ENCODE peak calls at places on chromosomes 12 and 14, in four cellular contexts. C, N, L and K are unnamed samples. For H3K4me1, the result is how much of the 10 kb centered on the place peaks cover.

GRCh38 chr12:130331146-130331545 is 6.5 kb upstream of the PIWIL1 start:
- DNase-seq in N (no peak), L (no peak), C (peak), K (no peak)

GRCh38 chr14:67630938-67631337 is 11.2 kb downstream of the ARG2 start:
- DNase-seq in N (no peak), L (no peak), C (no peak), K (no peak)

GRCh38 chr14:72523397-72524157 is 370.3 kb downstream of the DPF3 start:
- DNase-seq in N (no peak), L (peak), C (no peak), K (no peak)

GRCh38 chr12:27426743-27427142 is 19.8 kb upstream of the SMCO2 start:
- DNase-seq in C (no peak), N (no peak), L (no peak), K (no peak)

GRCh38 chr14:19947413-19948090 is 16.8 kb downstream of the OR4K1 start:
- DNase-seq in C (no peak), N (no peak), L (no peak), K (no peak)

GRCh38 chr12:69225251-69225910 is 14.0 kb upstream of the CPSF6 start:
- DNase-seq in L (no peak), N (no peak), C (no peak), K (no peak)

GRCh38 chr12:95504140-95504539 is 30.2 kb downstream of the METAP2 start:
- DNase-seq in N (no peak), L (no peak), C (no peak), K (no peak)

GRCh38 chr12:64663019-64663418 is 52.7 kb downstream of the RASSF3 start:
- DNase-seq in N (no peak), L (no peak), C (no peak), K (no peak)

GRCh38 chr12:132571598-132571997 is 38.8 kb downstream of the LRCOL1 start:
- DNase-seq in C (peak), L (no peak), N (no peak), K (no peak)

GRCh38 chr12:113227686-113228391 is 6.6 kb downstream of the TPCN1 start:
- DNase-seq in N (no peak), C (no peak), L (no peak), K (no peak)

GRCh38 chr12:113227169-113227568 is 5.9 kb downstream of the TPCN1 start:
- DNase-seq in C (no peak), L (no peak), N (no peak), K (no peak)

GRCh38 chr12:113226696-113227095 is 5.4 kb downstream of the TPCN1 start:
- DNase-seq in N (no peak), L (no peak), C (no peak), K (no peak)

GRCh38 chr12:113230315-113231274 is 9.3 kb downstream of the TPCN1 start:
- DNase-seq in L (peak), N (no peak), C (no peak), K (no peak)

GRCh38 chr12:113228394-113229028 is 7.2 kb downstream of the TPCN1 start:
- DNase-seq in L (no peak), N (no peak), C (no peak), K (no peak)
- TF ChIP-seq POLR2A in L (no peak), N (no peak), C (no peak), K (no peak)

DNA sequence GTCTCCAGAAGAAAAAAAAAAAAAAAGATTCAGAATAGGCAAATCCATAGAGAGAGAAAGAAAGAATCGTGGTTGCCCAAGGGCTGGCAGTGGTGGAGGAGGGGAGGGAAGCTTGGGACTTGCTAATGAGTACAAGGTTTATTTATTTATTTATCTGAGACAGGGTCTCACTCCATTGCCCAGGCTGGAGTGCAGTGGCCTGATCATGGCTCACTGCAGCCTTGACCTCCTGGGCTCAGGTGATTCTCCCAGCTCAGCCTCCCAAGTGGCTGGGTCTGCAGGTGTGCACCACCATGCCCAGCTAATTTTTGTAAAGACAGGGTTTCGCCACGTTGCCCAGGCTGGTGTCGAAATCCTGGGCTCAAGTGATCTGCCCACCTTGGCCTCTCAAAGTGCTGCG is 9.7 kb upstream of the TNFRSF1A start:
- DNase-seq in C (no peak), N (no peak), L (no peak), K (no peak)
- H3K4me1 ChIP-seq in C (under half), N (under half), L (under half), K (under half)

GRCh38 chr12:84805474-84805858 is 107.1 kb downstream of the SLC6A15 start:
- DNase-seq in N (no peak), C (no peak), L (no peak), K (no peak)

GRCh38 chr12:84804691-84805473 is 107.7 kb downstream of the SLC6A15 start:
- DNase-seq in L (no peak), N (no peak), C (no peak), K (no peak)

GRCh38 chr12:84807249-84807648 is 105.3 kb downstream of the SLC6A15 start:
- DNase-seq in C (no peak), L (no peak), N (no peak), K (no peak)

GRCh38 chr12:84803661-84804060 is 108.9 kb downstream of the SLC6A15 start:
- DNase-seq in L (no peak), C (no peak), N (no peak), K (no peak)
- TF ChIP-seq CTCF in L (no peak), C (no peak), N (no peak), K (no peak)

GRCh38 chr12:124863409-124864325 is at the start of gene SCARB1:
- DNase-seq in C (peak), N (peak), L (peak), K (no peak)
- TF ChIP-seq POLR2A in C (no peak), N (no peak), L (peak), K (no peak)

GRCh38 chr12:66236969-66237368 is 48.0 kb downstream of the IRAK3 start:
- DNase-seq in N (no peak), L (no peak), C (no peak), K (no peak)

GRCh38 chr12:66239295-66239694 is 50.3 kb downstream of the IRAK3 start:
- DNase-seq in C (no peak), L (no peak), N (no peak), K (no peak)

GRCh38 chr12:66232258-66232657 is 43.2 kb downstream of the IRAK3 start:
- DNase-seq in C (no peak), L (no peak), N (peak), K (no peak)

GRCh38 chr12:66237505-66238175 is 48.6 kb downstream of the IRAK3 start:
- DNase-seq in L (no peak), C (no peak), N (no peak), K (no peak)

DNA sequence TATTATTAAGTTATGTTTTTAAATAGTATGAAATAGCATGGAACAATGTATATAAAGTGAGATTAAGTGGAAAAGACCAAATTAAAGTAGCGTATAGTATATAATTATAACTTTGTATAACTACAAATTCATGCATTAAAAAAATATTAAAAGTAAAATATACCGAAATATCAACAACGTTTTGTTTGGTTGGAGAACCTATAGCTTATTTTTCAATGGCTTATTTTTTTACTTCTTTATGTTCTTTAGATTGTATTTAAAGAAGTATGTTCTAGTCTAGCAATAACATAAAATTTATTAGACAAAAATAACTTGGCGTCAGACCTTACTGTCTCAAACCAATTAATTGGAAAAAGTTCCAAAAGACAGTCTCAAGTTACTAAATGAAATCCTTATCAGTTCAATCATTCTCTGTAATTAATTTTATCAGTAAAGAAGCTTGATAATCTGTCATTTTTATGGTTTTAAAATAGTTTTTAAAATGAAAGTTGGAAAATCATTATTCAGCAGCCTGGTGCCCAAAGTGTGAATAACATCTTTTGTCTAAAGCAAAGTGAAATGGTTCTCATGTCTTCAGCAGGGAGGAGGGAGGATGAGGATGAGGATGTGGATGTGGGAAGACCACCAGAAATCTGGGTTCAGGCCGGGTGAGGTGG is 46.7 kb downstream of the IRAK3 start:
- DNase-seq in L (no peak), C (no peak), N (no peak), K (no peak)
- H3K4me1 ChIP-seq in L (under half), C (under half), N (under half), K (under half)

GRCh38 chr14:63544641-63545234 is 1.6 kb upstream of the PPP2R5E start:
- DNase-seq in N (no peak), L (no peak), C (no peak), K (no peak)
- TF ChIP-seq CTCF in N (no peak), L (peak), C (no peak), K (no peak)